ENCODE peak calls at places on chromosome 15, in four cellular contexts. U is HEK293T, R is K562, A is HepG2. T is an unnamed sample.

GRCh38 chr15:52217186-52217585 is 26.0 kb upstream of the GNB5 start:
- DNase-seq in R (peak), U (peak), A (no peak), T (no peak)

GRCh38 chr15:77415450-77416448 is 4.2 kb downstream of the PEAK1 start:
- DNase-seq in A (no peak), R (no peak), U (no peak), T (no peak)

GRCh38 chr15:99511865-99512632 is 53.7 kb upstream of the MEF2A start:
- DNase-seq in U (no peak), A (no peak), R (no peak), T (peak)

GRCh38 chr15:67253103-67253502 is 1.4 kb downstream of the AAGAB start:
- DNase-seq in R (no peak), U (no peak), A (no peak), T (no peak)

GRCh38 chr15:62021991-62022600 is 38.2 kb downstream of the VPS13C start:
- DNase-seq in A (peak), U (no peak), R (peak), T (no peak)

GRCh38 chr15:72206677-72207000 is 9.1 kb upstream of the GRAMD2A start:
- DNase-seq in R (no peak), A (no peak), U (no peak), T (no peak)

GRCh38 chr15:89068325-89068784 is 19.9 kb upstream of the ABHD2 start:
- DNase-seq in U (no peak), A (no peak), R (no peak), T (peak)

GRCh38 chr15:75801859-75802593 is 41.2 kb upstream of the UBE2Q2 start:
- DNase-seq in U (peak), A (peak), R (peak), T (no peak)

GRCh38 chr15:41661529-41662225 is 1.5 kb downstream of the MGA start:
- DNase-seq in A (peak), R (peak), U (peak), T (peak)

GRCh38 chr15:79989682-79990081 is 18.7 kb upstream of the BCL2A1 start:
- DNase-seq in A (no peak), R (no peak), U (no peak), T (no peak)

GRCh38 chr15:88791637-88792036 is 11.6 kb upstream of the ACAN start:
- DNase-seq in U (no peak), R (no peak), A (no peak), T (no peak)

GRCh38 chr15:88627463-88627862 is 6.3 kb downstream of the AEN start:
- DNase-seq in U (no peak), A (no peak), R (no peak), T (no peak)

GRCh38 chr15:85785887-85786777 is 8.6 kb downstream of the KLHL25 start:
- DNase-seq in R (no peak), A (peak), U (no peak), T (no peak)

GRCh38 chr15:71294251-71294635 is 179.0 kb downstream of the THSD4 start:
- DNase-seq in A (no peak), U (no peak), R (no peak), T (no peak)

GRCh38 chr15:74502301-74502700 is 38.7 kb upstream of the ARID3B start:
- DNase-seq in R (no peak), U (no peak), A (no peak), T (no peak)

GRCh38 chr15:79598639-79599038 is 166.5 kb downstream of the MINAR1 start:
- DNase-seq in U (no peak), R (no peak), A (peak), T (no peak)

GRCh38 chr15:72168131-72168825 is 29.3 kb downstream of the GRAMD2A start:
- DNase-seq in U (no peak), R (no peak), A (no peak), T (no peak)

GRCh38 chr15:56653787-56654186 is 79.5 kb downstream of the ZNF280D start:
- DNase-seq in R (no peak), A (peak), U (no peak), T (no peak)

GRCh38 chr15:69987492-69988482 is 109.9 kb downstream of the TLE3 start:
- DNase-seq in R (no peak), A (no peak), U (no peak), T (no peak)

GRCh38 chr15:35756588-35756987 is 210.6 kb upstream of the DPH6 start:
- DNase-seq in U (no peak), R (no peak), A (no peak), T (no peak)

GRCh38 chr15:80607288-80607980 is 87.7 kb upstream of the ABHD17C start:
- DNase-seq in R (no peak), A (no peak), U (no peak), T (no peak)

DNA sequence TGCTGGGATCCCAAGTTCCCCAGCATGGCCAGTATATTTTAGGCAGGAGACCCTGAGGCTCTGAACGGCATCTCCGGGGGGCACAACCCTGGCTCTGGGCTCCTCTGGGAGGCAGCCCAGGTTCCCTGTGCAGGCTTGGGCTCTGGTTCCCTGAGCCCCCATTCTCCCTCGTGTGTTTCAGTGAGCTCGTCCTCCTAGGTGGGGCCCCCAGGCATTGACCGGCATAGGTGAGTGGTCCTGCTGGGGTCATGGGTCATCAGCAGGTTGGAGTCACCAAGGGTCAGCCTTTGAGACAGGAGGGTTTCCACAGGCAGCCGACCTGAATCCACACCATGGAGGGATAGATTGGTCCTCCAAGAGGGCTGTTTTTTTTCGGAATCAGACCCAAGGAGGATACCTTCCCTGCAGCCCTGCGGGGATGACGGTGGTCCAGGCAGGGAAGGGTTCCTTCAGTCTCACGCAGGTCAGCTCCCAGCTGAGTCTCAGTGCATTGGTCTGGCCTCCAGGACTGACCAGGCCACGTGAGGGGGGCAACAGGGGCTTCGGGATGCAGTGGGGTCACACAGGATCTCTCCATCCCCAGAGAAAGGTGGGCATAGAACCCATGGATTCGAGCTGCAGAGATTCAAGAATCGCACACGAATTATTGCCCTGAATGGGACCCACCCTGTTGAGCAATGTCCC is 226.0 kb downstream of the SNRPN start:
- DNase-seq in A (no peak), R (no peak), U (no peak), T (no peak)
- TF ChIP-seq TARDBP in A (no peak), R (no peak), U (no peak), T (no peak)

GRCh38 chr15:90906181-90906849 is 3.2 kb downstream of the MAN2A2 start:
- DNase-seq in U (no peak), A (no peak), R (no peak), T (no peak)

GRCh38 chr15:90907051-90907660 is 4.1 kb downstream of the MAN2A2 start:
- DNase-seq in R (no peak), U (no peak), A (no peak), T (no peak)

GRCh38 chr15:90903733-90904536 is 833 bp downstream of the MAN2A2 start:
- DNase-seq in A (peak), U (peak), R (peak), T (no peak)

GRCh38 chr15:90904746-90905145 is 1.6 kb downstream of the MAN2A2 start:
- DNase-seq in R (no peak), U (no peak), A (no peak), T (no peak)

DNA sequence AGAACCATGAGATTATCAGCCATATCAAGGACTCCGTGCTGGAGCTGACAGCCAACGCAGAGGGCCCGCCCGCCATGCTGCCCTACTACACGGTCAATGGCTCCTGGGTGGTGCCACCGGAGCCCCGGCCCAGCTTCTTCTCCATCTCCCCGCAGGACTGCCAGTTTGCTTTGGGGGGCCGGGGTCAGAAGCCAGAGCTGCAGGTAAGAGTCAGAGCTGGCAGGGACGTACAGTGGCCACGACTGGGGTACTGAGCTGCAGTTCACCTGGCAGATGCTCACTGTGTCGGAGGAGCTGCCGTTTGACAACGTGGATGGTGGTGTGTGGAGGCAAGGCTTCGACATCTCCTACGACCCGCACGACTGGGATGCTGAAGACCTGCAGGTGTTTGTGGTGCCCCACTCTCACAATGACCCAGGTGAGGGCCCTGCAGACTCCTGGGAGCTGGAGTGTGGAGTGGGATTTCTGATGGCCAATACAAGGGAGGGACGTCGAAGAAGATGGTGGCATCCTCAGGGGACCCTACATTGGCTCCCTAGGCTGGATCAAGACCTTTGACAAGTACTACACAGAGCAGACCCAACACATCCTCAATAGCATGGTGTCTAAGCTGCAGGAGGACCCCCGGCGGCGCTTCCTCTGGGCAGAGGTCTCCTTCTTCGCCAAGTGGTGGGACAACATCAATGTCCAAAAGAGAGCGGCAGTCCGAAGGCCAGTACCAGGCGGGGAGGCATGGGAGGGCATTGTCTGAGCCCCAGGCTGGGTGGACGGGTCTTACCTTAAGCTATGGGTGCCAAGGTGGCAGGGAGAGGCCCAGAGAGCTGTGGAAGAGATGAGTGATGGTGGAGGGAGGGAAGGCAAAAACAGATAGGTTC is 2.4 kb downstream of the MAN2A2 start:
- DNase-seq in U (no peak), R (no peak), A (no peak), T (no peak)
- TF ChIP-seq TARDBP in U (no peak), R (no peak), A (no peak), T (no peak)

GRCh38 chr15:90648137-90649070 is 68.7 kb upstream of the BLM start:
- DNase-seq in U (peak), A (peak), R (peak), T (no peak)
- TF ChIP-seq TARDBP in U (no peak), A (no peak), R (no peak), T (no peak)

DNA sequence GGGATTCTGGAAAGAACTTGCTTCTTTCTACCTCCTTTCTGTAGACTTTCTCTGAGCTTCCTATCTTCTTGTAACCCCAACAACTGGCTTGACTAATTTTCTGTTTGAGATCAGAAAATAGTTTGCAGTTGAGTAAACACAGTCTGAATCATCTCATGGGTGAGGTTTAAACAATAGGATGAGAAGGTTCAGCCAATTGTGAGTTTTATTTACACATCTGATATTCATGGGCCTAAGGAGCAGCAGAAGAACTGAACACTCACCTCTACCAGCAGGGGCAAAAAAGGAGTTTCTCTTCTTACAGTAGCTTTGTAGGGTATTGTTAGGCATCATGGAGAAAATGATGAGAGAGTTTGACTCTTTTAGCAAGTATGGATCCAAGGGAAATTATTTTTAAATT is 54.2 kb downstream of the DTWD1 start:
- DNase-seq in R (no peak), U (no peak), A (peak), T (no peak)
- TF ChIP-seq TARDBP in R (no peak), U (no peak), A (no peak), T (no peak)

GRCh38 chr15:36965561-36966342 is 134.6 kb downstream of the MEIS2 start:
- DNase-seq in R (no peak), U (no peak), A (no peak), T (no peak)
- TF ChIP-seq TARDBP in R (no peak), U (no peak), A (no peak), T (no peak)

T was measured in GM12878.